ENCODE peak calls at places on chromosomes 6 and 20, in eight cellular contexts. One of them, this sample, is unnamed.

GRCh38 chr6:32176476-32177181 is 745 bp upstream of the AGPAT1 start:
- DNase-seq in cardiac muscle cell: peak; percentile 70
- DNase-seq in mucosa of descending colon: no peak
- DNase-seq in foreskin keratinocyte: peak; percentile 76
- DNase-seq in GM23338: no peak
- DNase-seq in hepatocyte: no peak
- DNase-seq in Calu3: no peak
- DNase-seq in upper lobe of right lung: no peak
- DNase-seq in this sample: peak; percentile 76

GRCh38 chr20:37513764-37514359 is 7.2 kb upstream of the NNAT start:
- DNase-seq in upper lobe of right lung: no peak
- DNase-seq in hepatocyte: no peak
- DNase-seq in Calu3: no peak
- DNase-seq in cardiac muscle cell: no peak
- DNase-seq in foreskin keratinocyte: no peak
- DNase-seq in mucosa of descending colon: no peak
- DNase-seq in GM23338: no peak
- DNase-seq in this sample: no peak

GRCh38 chr6:4599924-4600323 is 176.3 kb upstream of the CDYL start:
- DNase-seq in cardiac muscle cell: peak; percentile 84
- DNase-seq in GM23338: no peak
- DNase-seq in upper lobe of right lung: no peak
- DNase-seq in Calu3: no peak
- DNase-seq in hepatocyte: peak; percentile 51
- DNase-seq in mucosa of descending colon: no peak
- DNase-seq in foreskin keratinocyte: peak; percentile 100
- DNase-seq in this sample: peak; percentile 97

GRCh38 chr20:44696315-44696714 is 18.9 kb upstream of the CCN5 start:
- DNase-seq in upper lobe of right lung: no peak
- DNase-seq in hepatocyte: no peak
- DNase-seq in mucosa of descending colon: no peak
- DNase-seq in GM23338: peak; percentile 34
- DNase-seq in foreskin keratinocyte: no peak
- DNase-seq in cardiac muscle cell: no peak
- DNase-seq in Calu3: no peak
- DNase-seq in this sample: no peak

GRCh38 chr20:25353754-25354705 is 36.6 kb downstream of the ABHD12 start:
- DNase-seq in mucosa of descending colon: no peak
- DNase-seq in hepatocyte: peak; percentile 35
- DNase-seq in upper lobe of right lung: no peak
- DNase-seq in GM23338: peak; percentile 44
- DNase-seq in Calu3: no peak
- DNase-seq in cardiac muscle cell: no peak
- DNase-seq in foreskin keratinocyte: peak; percentile 35
- DNase-seq in this sample: peak; percentile 33

GRCh38 chr20:48772183-48772976 is 55.4 kb downstream of the PREX1 start:
- DNase-seq in foreskin keratinocyte: no peak
- DNase-seq in GM23338: no peak
- DNase-seq in hepatocyte: no peak
- DNase-seq in mucosa of descending colon: no peak
- DNase-seq in cardiac muscle cell: no peak
- DNase-seq in Calu3: no peak
- DNase-seq in upper lobe of right lung: peak; percentile 81
- DNase-seq in this sample: no peak

GRCh38 chr6:101777646-101778045 is 384.1 kb downstream of the GRIK2 start:
- DNase-seq in mucosa of descending colon: no peak
- DNase-seq in GM23338: no peak
- DNase-seq in hepatocyte: no peak
- DNase-seq in upper lobe of right lung: no peak
- DNase-seq in Calu3: no peak
- DNase-seq in cardiac muscle cell: no peak
- DNase-seq in foreskin keratinocyte: no peak
- DNase-seq in this sample: no peak

GRCh38 chr6:47242483-47243386 is 67.0 kb downstream of the TNFRSF21 start:
- DNase-seq in cardiac muscle cell: peak; percentile 97
- DNase-seq in upper lobe of right lung: peak; percentile 94
- DNase-seq in mucosa of descending colon: peak; percentile 92
- DNase-seq in hepatocyte: peak; percentile 92
- DNase-seq in GM23338: peak; percentile 31
- DNase-seq in Calu3: peak; percentile 93
- DNase-seq in foreskin keratinocyte: peak; percentile 92
- DNase-seq in this sample: peak; percentile 93

GRCh38 chr6:118551673-118552063 is 3.6 kb downstream of the PLN start:
- DNase-seq in upper lobe of right lung: no peak
- DNase-seq in GM23338: no peak
- DNase-seq in Calu3: no peak
- DNase-seq in foreskin keratinocyte: no peak
- DNase-seq in mucosa of descending colon: no peak
- DNase-seq in cardiac muscle cell: peak; percentile 80
- DNase-seq in hepatocyte: no peak
- DNase-seq in this sample: no peak

GRCh38 chr6:156942266-156942665 is 165.1 kb downstream of the ARID1B start:
- DNase-seq in foreskin keratinocyte: no peak
- DNase-seq in GM23338: peak; percentile 49
- DNase-seq in upper lobe of right lung: no peak
- DNase-seq in Calu3: no peak
- DNase-seq in hepatocyte: no peak
- DNase-seq in cardiac muscle cell: no peak
- DNase-seq in mucosa of descending colon: no peak
- DNase-seq in this sample: no peak

GRCh38 chr6:170043881-170044790 is 246.7 kb downstream of the DLL1 start:
- DNase-seq in foreskin keratinocyte: no peak
- DNase-seq in GM23338: no peak
- DNase-seq in cardiac muscle cell: no peak
- DNase-seq in Calu3: no peak
- DNase-seq in mucosa of descending colon: no peak
- DNase-seq in upper lobe of right lung: no peak
- DNase-seq in hepatocyte: no peak
- DNase-seq in this sample: peak; percentile 1

GRCh38 chr6:22471746-22472145 is 97.6 kb upstream of the HDGFL1 start:
- DNase-seq in mucosa of descending colon: no peak
- DNase-seq in cardiac muscle cell: no peak
- DNase-seq in Calu3: no peak
- DNase-seq in upper lobe of right lung: no peak
- DNase-seq in GM23338: no peak
- DNase-seq in foreskin keratinocyte: no peak
- DNase-seq in hepatocyte: no peak
- DNase-seq in this sample: no peak

DNA sequence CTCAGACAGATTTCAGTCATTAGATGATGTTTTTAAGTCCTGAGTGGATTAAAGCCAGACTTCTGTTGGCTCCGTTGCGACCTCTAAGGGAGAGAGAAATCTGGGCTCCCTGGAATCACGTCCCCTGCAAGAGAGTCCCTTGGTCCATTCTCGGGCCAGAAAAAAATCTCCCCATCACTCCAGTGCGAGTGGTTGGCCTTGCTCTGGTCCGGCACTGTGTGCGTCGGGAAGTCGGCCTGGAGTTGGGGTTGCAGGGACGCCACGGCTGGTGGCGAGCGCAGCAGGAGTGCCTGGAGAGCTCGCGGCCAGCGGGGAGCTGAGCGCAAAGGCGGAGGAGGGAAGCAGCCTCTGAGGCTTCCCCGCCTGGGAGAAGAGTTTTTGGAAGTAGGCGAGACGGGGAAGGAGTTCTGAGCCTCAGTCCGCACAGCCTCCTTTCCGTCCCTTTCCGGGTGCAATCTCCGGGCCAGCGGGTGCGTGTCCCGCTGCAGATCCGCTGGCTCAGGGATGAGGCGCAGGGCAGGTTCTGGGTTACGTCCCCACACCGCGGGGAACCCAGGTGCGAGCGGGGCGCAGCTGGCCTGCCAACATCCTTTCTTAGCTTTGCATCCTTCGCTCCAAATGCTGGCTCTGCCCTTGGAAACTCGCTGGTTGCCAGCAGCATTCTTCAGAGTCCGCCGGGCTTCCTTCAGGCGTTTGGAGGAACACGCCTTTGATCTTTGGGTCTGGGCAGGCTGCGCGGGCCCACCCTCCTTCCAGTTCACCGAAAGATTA is 6.8 kb downstream of the TCF21 start:
- DNase-seq in Calu3: peak; percentile 22
- DNase-seq in foreskin keratinocyte: no peak
- DNase-seq in mucosa of descending colon: peak; percentile 33
- DNase-seq in GM23338: peak; percentile 74
- DNase-seq in upper lobe of right lung: no peak
- DNase-seq in hepatocyte: peak; percentile 32
- DNase-seq in cardiac muscle cell: peak; percentile 57
- DNase-seq in this sample: no peak
- TF ChIP-seq CTCF in Calu3: no peak
- TF ChIP-seq CTCF in foreskin keratinocyte: no peak
- TF ChIP-seq CTCF in mucosa of descending colon: no peak
- TF ChIP-seq CTCF in GM23338: peak; percentile 18
- TF ChIP-seq CTCF in upper lobe of right lung: no peak
- TF ChIP-seq CTCF in hepatocyte: peak; percentile 17
- TF ChIP-seq CTCF in cardiac muscle cell: peak; percentile 34
- TF ChIP-seq CTCF in this sample: no peak

GRCh38 chr6:42781811-42782688 is at the start of gene BICRAL:
- DNase-seq in foreskin keratinocyte: peak; percentile 58
- DNase-seq in cardiac muscle cell: peak; percentile 89
- DNase-seq in upper lobe of right lung: peak; percentile 75
- DNase-seq in GM23338: peak; percentile 71
- DNase-seq in hepatocyte: peak; percentile 73
- DNase-seq in Calu3: peak; percentile 87
- DNase-seq in mucosa of descending colon: peak; percentile 76
- DNase-seq in this sample: peak; percentile 56

GRCh38 chr6:42783876-42784738 is 2.3 kb downstream of the BICRAL start:
- DNase-seq in GM23338: no peak
- DNase-seq in hepatocyte: no peak
- DNase-seq in Calu3: no peak
- DNase-seq in foreskin keratinocyte: no peak
- DNase-seq in upper lobe of right lung: no peak
- DNase-seq in cardiac muscle cell: no peak
- DNase-seq in mucosa of descending colon: no peak
- DNase-seq in this sample: no peak

GRCh38 chr6:42782689-42783176 is 881 bp downstream of the BICRAL start:
- DNase-seq in Calu3: peak; percentile 89
- DNase-seq in cardiac muscle cell: peak; percentile 94
- DNase-seq in upper lobe of right lung: peak; percentile 89
- DNase-seq in hepatocyte: peak; percentile 86
- DNase-seq in mucosa of descending colon: peak; percentile 84
- DNase-seq in foreskin keratinocyte: peak; percentile 78
- DNase-seq in GM23338: peak; percentile 77
- DNase-seq in this sample: peak; percentile 78

GRCh38 chr6:42784739-42785498 is 3.1 kb downstream of the BICRAL start:
- DNase-seq in upper lobe of right lung: no peak
- DNase-seq in Calu3: no peak
- DNase-seq in mucosa of descending colon: no peak
- DNase-seq in foreskin keratinocyte: no peak
- DNase-seq in hepatocyte: no peak
- DNase-seq in cardiac muscle cell: no peak
- DNase-seq in GM23338: no peak
- DNase-seq in this sample: no peak

GRCh38 chr6:42783177-42783875 is 1.5 kb downstream of the BICRAL start:
- DNase-seq in upper lobe of right lung: peak; percentile 90
- DNase-seq in cardiac muscle cell: peak; percentile 82
- DNase-seq in hepatocyte: peak; percentile 90
- DNase-seq in GM23338: peak; percentile 73
- DNase-seq in mucosa of descending colon: peak; percentile 86
- DNase-seq in foreskin keratinocyte: peak; percentile 40
- DNase-seq in Calu3: peak; percentile 86
- DNase-seq in this sample: peak; percentile 57
- TF ChIP-seq CTCF in upper lobe of right lung: no peak
- TF ChIP-seq CTCF in cardiac muscle cell: no peak
- TF ChIP-seq CTCF in hepatocyte: no peak
- TF ChIP-seq CTCF in GM23338: no peak
- TF ChIP-seq CTCF in mucosa of descending colon: no peak
- TF ChIP-seq CTCF in foreskin keratinocyte: no peak
- TF ChIP-seq CTCF in Calu3: no peak
- TF ChIP-seq CTCF in this sample: no peak

GRCh38 chr20:24149881-24150307 is 161.3 kb upstream of the GGTLC1 start:
- DNase-seq in foreskin keratinocyte: no peak
- DNase-seq in GM23338: peak; percentile 68
- DNase-seq in Calu3: peak; percentile 12
- DNase-seq in hepatocyte: peak; percentile 65
- DNase-seq in cardiac muscle cell: peak; percentile 25
- DNase-seq in upper lobe of right lung: no peak
- DNase-seq in mucosa of descending colon: peak; percentile 40
- DNase-seq in this sample: no peak
- TF ChIP-seq CTCF in foreskin keratinocyte: peak; percentile 38
- TF ChIP-seq CTCF in GM23338: peak; percentile 52
- TF ChIP-seq CTCF in Calu3: no peak
- TF ChIP-seq CTCF in hepatocyte: peak; percentile 46
- TF ChIP-seq CTCF in cardiac muscle cell: peak; percentile 58
- TF ChIP-seq CTCF in upper lobe of right lung: peak; percentile 38
- TF ChIP-seq CTCF in mucosa of descending colon: no peak
- TF ChIP-seq CTCF in this sample: peak; percentile 35

DNA sequence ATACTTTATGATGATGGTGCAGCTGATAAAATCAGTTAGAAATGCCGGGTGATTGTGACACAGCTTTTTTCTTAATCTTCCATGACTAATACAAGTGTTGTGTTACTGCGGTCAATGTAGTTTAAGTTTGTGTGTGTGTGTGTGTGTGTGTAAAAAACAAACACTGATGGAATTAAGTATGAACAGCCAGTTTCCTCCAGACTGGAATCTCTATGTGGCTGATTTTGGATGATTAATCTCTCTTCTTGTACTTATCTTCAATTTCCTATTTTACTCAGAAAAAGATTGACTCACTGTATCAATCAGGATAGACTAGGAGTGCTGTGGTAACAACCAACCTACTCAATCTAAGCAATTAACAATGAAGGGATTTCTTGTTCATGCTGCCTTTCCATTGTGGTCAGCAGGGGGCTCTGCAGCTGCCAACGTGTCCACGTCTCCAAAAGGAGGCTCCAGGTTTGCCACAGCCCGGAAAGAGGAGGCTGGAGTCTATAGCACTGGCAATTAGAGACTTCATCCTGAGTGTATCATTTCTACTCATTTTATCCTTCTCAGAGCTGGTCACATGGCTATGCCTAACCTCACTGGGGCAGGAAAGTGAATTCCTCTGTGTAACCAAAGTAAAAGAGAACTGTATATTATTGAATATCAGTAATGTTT is 107.7 kb downstream of the CD109 start:
- DNase-seq in hepatocyte: peak; percentile 59
- DNase-seq in Calu3: peak; percentile 67
- DNase-seq in upper lobe of right lung: no peak
- DNase-seq in cardiac muscle cell: peak; percentile 91
- DNase-seq in GM23338: peak; percentile 78
- DNase-seq in foreskin keratinocyte: peak; percentile 87
- DNase-seq in mucosa of descending colon: peak; percentile 23
- DNase-seq in this sample: peak; percentile 91
- TF ChIP-seq CTCF in hepatocyte: peak; percentile 52
- TF ChIP-seq CTCF in Calu3: peak; percentile 56
- TF ChIP-seq CTCF in upper lobe of right lung: peak; percentile 42
- TF ChIP-seq CTCF in cardiac muscle cell: peak; percentile 68
- TF ChIP-seq CTCF in GM23338: peak; percentile 79
- TF ChIP-seq CTCF in foreskin keratinocyte: peak; percentile 69
- TF ChIP-seq CTCF in mucosa of descending colon: no peak
- TF ChIP-seq CTCF in this sample: peak; percentile 48